ENCODE peak calls at places on chromosome 2, in nine cellular contexts. L, U, W, Z, B, R, P, A and K are unnamed samples. For H3K4me1, the result is how much of the 10 kb centered on the place peaks cover.

GRCh38 chr2:62450716-62451191 is 55.2 kb downstream of the TMEM17 start:
- DNase-seq in B (no peak), U (no peak), L (peak), Z (no peak), W (no peak), A (no peak), P (no peak), R (no peak), K (peak)

GRCh38 chr2:205405194-205405593 is 277.1 kb upstream of the NRP2 start:
- DNase-seq in Z (no peak), U (no peak), A (no peak), B (no peak), W (no peak), L (no peak), P (no peak), R (no peak), K (no peak)

GRCh38 chr2:229627728-229628127 is 86.6 kb downstream of the DNER start:
- DNase-seq in A (no peak), R (no peak), Z (no peak), W (no peak), P (no peak), L (no peak), U (no peak), B (no peak), K (no peak)

GRCh38 chr2:36376992-36377738 is 21.6 kb downstream of the CRIM1 start:
- DNase-seq in Z (no peak), A (no peak), B (no peak), U (no peak), P (no peak), L (peak), R (peak), W (no peak), K (no peak)

GRCh38 chr2:223306371-223306770 is 254.4 kb downstream of the KCNE4 start:
- DNase-seq in W (no peak), R (no peak), U (peak), P (no peak), L (no peak), A (no peak), B (peak), Z (no peak), K (no peak)

GRCh38 chr2:107025869-107026380 is 140.0 kb upstream of the ST6GAL2 start:
- DNase-seq in B (no peak), Z (no peak), W (no peak), P (no peak), L (peak), A (no peak), R (peak), U (no peak), K (no peak)

GRCh38 chr2:168907940-168908662 is 7.0 kb downstream of the G6PC2 start:
- DNase-seq in B (no peak), L (no peak), W (no peak), U (no peak), R (no peak), P (no peak), Z (no peak), A (no peak), K (no peak)

GRCh38 chr2:164624296-164624695 is 3.0 kb upstream of the GRB14 start:
- DNase-seq in R (no peak), Z (no peak), L (no peak), W (no peak), U (no peak), A (no peak), P (no peak), B (no peak), K (no peak)

GRCh38 chr2:40302751-40303150 is 149.1 kb downstream of the SLC8A1 start:
- DNase-seq in P (no peak), A (no peak), L (no peak), R (no peak), B (no peak), W (no peak), U (no peak), Z (no peak), K (no peak)

GRCh38 chr2:157628282-157628531 is 457 bp downstream of the ACVR1C start:
- DNase-seq in L (peak), A (no peak), P (no peak), Z (no peak), R (no peak), B (no peak), W (no peak), U (no peak), K (no peak)

GRCh38 chr2:157625311-157625710 is 3.4 kb downstream of the ACVR1C start:
- DNase-seq in P (no peak), L (no peak), U (no peak), W (no peak), A (no peak), R (no peak), Z (no peak), B (no peak), K (no peak)

GRCh38 chr2:157627594-157628281 is 926 bp downstream of the ACVR1C start:
- DNase-seq in A (no peak), R (no peak), U (no peak), Z (no peak), L (peak), B (no peak), P (no peak), W (no peak), K (no peak)

GRCh38 chr2:157628532-157629415 is at the start of gene ACVR1C:
- DNase-seq in L (peak), U (peak), A (no peak), Z (no peak), B (peak), P (peak), R (peak), W (peak), K (peak)
- TF ChIP-seq POLR2A in L (peak), U (no peak), A (no peak), Z (no peak), B (peak), P (no peak), R (no peak), W (no peak), K (peak)

DNA sequence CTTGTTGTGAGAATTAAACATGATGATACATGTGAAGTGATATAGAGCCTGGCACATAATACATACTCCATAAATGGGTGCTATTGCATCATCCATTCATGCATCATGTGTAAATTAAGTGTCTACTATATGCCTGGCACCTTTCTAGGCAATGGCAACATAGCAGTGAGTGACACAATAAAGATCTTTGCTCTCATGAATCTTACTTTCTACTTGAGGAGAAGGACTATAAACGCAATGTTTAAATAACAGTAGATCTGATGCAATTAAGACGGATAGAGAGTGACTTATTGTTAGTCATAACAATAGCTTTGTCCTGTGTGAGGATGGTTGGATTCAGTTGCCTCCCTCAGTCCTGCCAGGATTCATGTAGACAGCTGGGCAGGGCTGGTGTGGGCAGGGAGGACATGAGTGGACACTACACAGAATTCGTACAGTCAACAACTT is 88.4 kb upstream of the NPAS2 start:
- DNase-seq in U (no peak), P (no peak), A (no peak), W (no peak), R (no peak), L (no peak), Z (no peak), B (no peak), K (no peak)
- H3K27ac ChIP-seq in U (no peak), P (no peak), A (no peak), W (no peak), R (peak), L (no peak), Z (no peak), B (no peak), K (no peak)

GRCh38 chr2:61423714-61424113 is 47.2 kb downstream of the USP34 start:
- DNase-seq in U (no peak), B (no peak), A (no peak), Z (no peak), R (no peak), W (no peak), L (no peak), P (peak), K (no peak)
- H3K4me1 ChIP-seq in U (under half), B (under half), A (under half), Z (under half), R (half or more), W (under half), L (under half), P (under half), K (under half)

GRCh38 chr2:12300019-12300602 is 416.6 kb upstream of the TRIB2 start:
- DNase-seq in L (no peak), B (no peak), U (no peak), A (no peak), Z (no peak), P (no peak), W (no peak), R (no peak), K (no peak)
- TF ChIP-seq POLR2A in L (no peak), B (no peak), U (no peak), A (no peak), Z (no peak), P (no peak), W (no peak), R (no peak), K (no peak)

GRCh38 chr2:101895039-101895438 is 96.7 kb upstream of the IL1R2 start:
- DNase-seq in U (no peak), B (no peak), A (no peak), W (no peak), Z (no peak), P (no peak), L (no peak), R (no peak), K (no peak)
- H3K27ac ChIP-seq in U (no peak), B (no peak), A (no peak), W (no peak), Z (no peak), P (no peak), L (no peak), R (no peak), K (no peak)

DNA sequence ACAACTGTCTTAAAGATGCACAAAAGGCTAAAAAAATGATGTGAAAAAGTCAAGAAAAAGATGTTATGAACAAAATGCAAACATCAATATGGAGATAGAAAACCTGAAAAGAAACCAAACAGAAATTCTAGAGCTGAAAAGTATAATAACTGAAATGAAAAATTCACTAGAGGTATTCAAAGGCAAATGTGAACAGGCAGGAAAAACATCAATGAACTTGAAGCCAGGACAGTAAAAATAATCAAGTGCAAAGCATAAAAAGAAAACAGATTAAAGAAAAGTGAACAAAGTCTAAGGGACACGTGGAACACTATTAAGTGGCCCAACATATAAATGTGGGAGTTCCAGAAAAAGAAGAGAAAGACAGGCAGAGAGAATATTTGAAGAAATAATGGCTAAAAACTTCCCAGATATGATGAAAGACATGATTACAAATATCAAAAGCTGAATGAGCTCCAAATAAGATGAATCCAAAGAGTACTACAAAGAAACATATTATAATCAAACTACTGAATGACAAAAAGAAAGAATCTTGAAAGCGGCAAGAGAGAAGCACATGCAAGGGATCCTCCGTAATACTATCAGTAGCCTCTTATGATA is 57.5 kb downstream of the KANSL1L start:
- DNase-seq in L (no peak), U (no peak), W (no peak), Z (no peak), R (no peak), P (no peak), B (no peak), A (no peak), K (no peak)
- H3K4me1 ChIP-seq in L (under half), U (under half), W (under half), Z (under half), R (under half), P (under half), B (under half), A (under half), K (under half)

DNA sequence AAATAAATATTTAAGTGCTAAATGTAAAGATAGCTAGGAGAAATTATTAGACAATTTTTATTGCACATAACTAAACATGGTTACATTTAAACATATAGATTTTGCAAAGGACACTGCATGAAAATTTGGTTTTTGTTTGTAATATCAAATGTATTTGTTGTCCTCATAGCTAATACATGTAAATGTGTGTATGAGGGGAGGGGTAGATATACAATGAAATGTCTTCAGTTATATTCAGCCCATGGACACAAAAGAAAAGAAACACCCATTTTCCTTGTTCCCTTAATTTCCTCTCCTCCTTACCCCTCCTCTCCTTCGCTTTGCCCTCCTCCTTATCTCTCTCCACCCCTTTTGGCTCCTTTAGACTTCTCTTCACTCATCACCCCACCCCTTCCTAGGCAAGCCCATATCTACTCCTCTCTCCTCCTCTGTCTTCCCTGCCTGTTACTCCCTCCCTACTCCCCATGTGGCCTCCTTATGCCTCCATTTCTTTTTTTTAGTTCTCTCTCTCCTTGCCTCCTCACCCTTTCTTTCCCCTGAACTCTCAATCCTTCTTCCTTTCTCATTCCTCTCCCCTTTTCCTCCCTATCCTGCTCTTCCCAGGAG is 1.4 kb downstream of the COL3A1 start:
- DNase-seq in L (peak), R (no peak), P (no peak), U (no peak), A (no peak), Z (no peak), B (no peak), W (peak), K (no peak)
- TF ChIP-seq POLR2A in L (peak), R (no peak), P (no peak), U (no peak), A (peak), Z (peak), B (no peak), W (peak), K (no peak)